ENCODE peak calls at places on chromosomes 4 and X, in four cellular contexts. O is left ventricle myocardium inferior, M is fibroblast of lung, C is GM23338. B is an unnamed sample. For H3K4me1, the result is how much of the 10 kb centered on the place peaks cover.

GRCh38 chrX:109782994-109783711 is 50.1 kb upstream of the ACSL4 start:
- DNase-seq in O (no peak), M (no peak), C (no peak), B (no peak)

GRCh38 chr4:102869569-102870227 is 906 bp downstream of the CISD2 start:
- DNase-seq in O (no peak), M (no peak), C (peak), B (no peak)

GRCh38 chrX:126237524-126237923 is 71.4 kb upstream of the DCAF12L2 start:
- DNase-seq in O (no peak), M (no peak), C (no peak), B (no peak)

GRCh38 chr4:38150021-38150671 is 189.9 kb downstream of the PTTG2 start:
- DNase-seq in O (no peak), M (peak), C (no peak), B (no peak)

GRCh38 chr4:189299706-189300105 is 641.0 kb upstream of the FRG1 start:
- DNase-seq in O (no peak), M (no peak), C (no peak), B (no peak)

GRCh38 chr4:186726440-186727148 is 2.9 kb upstream of the FAT1 start:
- DNase-seq in O (peak), M (peak), C (peak), B (peak)

GRCh38 chrX:129705377-129705925 is 33.3 kb upstream of the XPNPEP2 start:
- DNase-seq in O (no peak), M (no peak), C (no peak), B (no peak)

GRCh38 chrX:40094900-40095587 is 2.7 kb downstream of the BCOR start:
- DNase-seq in O (no peak), M (no peak), C (no peak), B (no peak)

GRCh38 chrX:48715876-48716502 is 19.5 kb downstream of the SUV39H1 start:
- DNase-seq in O (no peak), M (no peak), C (no peak), B (no peak)

GRCh38 chrX:48711929-48712505 is 15.5 kb downstream of the SUV39H1 start:
- DNase-seq in O (no peak), M (no peak), C (no peak), B (no peak)

GRCh38 chrX:48715066-48715465 is 18.5 kb downstream of the SUV39H1 start:
- DNase-seq in O (no peak), M (peak), C (no peak), B (no peak)

GRCh38 chrX:48714573-48714972 is 18.0 kb downstream of the SUV39H1 start:
- DNase-seq in O (no peak), M (peak), C (no peak), B (no peak)

GRCh38 chrX:48713847-48714246 is 17.3 kb downstream of the SUV39H1 start:
- DNase-seq in O (no peak), M (no peak), C (no peak), B (no peak)
- H3K4me1 ChIP-seq in O (under half), M (under half), C (under half), B (under half)

GRCh38 chr4:127982445-127982844 is 17.2 kb downstream of the ABHD18 start:
- DNase-seq in O (no peak), M (no peak), C (no peak), B (no peak)

GRCh38 chr4:127988638-127989037 is 23.4 kb downstream of the ABHD18 start:
- DNase-seq in O (no peak), M (no peak), C (no peak), B (no peak)

GRCh38 chr4:127985989-127986388 is 20.8 kb downstream of the ABHD18 start:
- DNase-seq in O (no peak), M (no peak), C (no peak), B (no peak)
- TF ChIP-seq CTCF in O (no peak), M (no peak), C (peak), B (peak)

GRCh38 chr4:76585897-76586360 is 150.9 kb downstream of the SHROOM3 start:
- DNase-seq in O (peak), M (no peak), C (peak), B (no peak)
- H3K4me1 ChIP-seq in O (half or more), M (under half), C (under half), B (under half)

DNA sequence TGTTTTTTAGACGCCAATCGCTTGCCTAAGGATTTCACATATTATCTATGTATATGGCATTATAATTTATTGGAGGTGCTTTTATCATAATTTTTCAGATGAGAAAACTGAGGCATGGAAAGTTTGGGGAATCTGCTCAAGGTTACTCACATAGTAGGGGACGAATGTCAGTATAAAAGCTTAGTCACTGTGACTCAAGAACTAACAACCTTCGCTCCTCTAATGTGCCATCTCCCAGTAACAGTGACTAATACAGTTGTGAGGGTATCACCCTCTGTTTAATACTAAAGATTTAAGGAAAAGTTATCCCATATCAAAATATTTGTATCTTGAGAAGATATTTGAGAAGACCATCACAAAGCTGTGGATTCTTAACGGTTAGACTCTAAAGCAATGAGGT is 353.1 kb upstream of the SPOCK3 start:
- DNase-seq in O (no peak), M (no peak), C (no peak), B (no peak)
- TF ChIP-seq CTCF in O (no peak), M (no peak), C (no peak), B (no peak)

GRCh38 chr4:2848449-2848848 is 4.8 kb downstream of the ADD1 start:
- DNase-seq in O (no peak), M (no peak), C (no peak), B (no peak)
- H3K4me1 ChIP-seq in O (half or more), M (under half), C (under half), B (under half)

GRCh38 chr4:14596904-14597303 is 405.4 kb upstream of the CPEB2 start:
- DNase-seq in O (no peak), M (no peak), C (peak), B (no peak)
- TF ChIP-seq CTCF in O (peak), M (no peak), C (peak), B (peak)